ENCODE peak calls at places on chromosomes 12 and 14, in eight cellular contexts. Q, F, N, U, H, Z, B and T are unnamed samples.
A peak's percentile ranks its signal among the peaks of the same experiment; 100 is the strongest.

GRCh38 chr14:95619785-95620417 is 66.3 kb upstream of the TCL1B start:
- DNase-seq in Q (no peak), F (no peak), N (no peak), U (no peak), H (no peak), Z (no peak), B (no peak), T (no peak)

GRCh38 chr14:105168496-105168978 is at the start of gene JAG2:
- DNase-seq in Q (peak; percentile 30), F (peak; percentile 84), N (peak; percentile 80), U (peak; percentile 78), H (no peak), Z (no peak), B (peak; percentile 67), T (peak; percentile 54)

GRCh38 chr12:127785535-127785934 is 481.4 kb upstream of the TMEM132C start:
- DNase-seq in Q (no peak), F (no peak), N (no peak), U (no peak), H (no peak), Z (peak; percentile 47), B (no peak), T (no peak)

GRCh38 chr14:50020184-50020583 is 96.2 kb downstream of the VCPKMT start:
- DNase-seq in Q (no peak), F (no peak), N (no peak), U (no peak), H (no peak), Z (no peak), B (no peak), T (no peak)

GRCh38 chr14:32621585-32621984 is 292.5 kb downstream of the AKAP6 start:
- DNase-seq in Q (no peak), F (no peak), N (no peak), U (no peak), H (no peak), Z (no peak), B (no peak), T (no peak)

GRCh38 chr12:89863968-89864367 is 155.3 kb upstream of the ATP2B1 start:
- DNase-seq in Q (no peak), F (no peak), N (no peak), U (peak; percentile 26), H (no peak), Z (no peak), B (no peak), T (no peak)

GRCh38 chr14:64730681-64731080 is 26.5 kb downstream of the PLEKHG3 start:
- DNase-seq in Q (no peak), F (no peak), N (no peak), U (no peak), H (no peak), Z (no peak), B (peak; percentile 12), T (no peak)

GRCh38 chr12:40001406-40001805 is 104.5 kb downstream of the SLC2A13 start:
- DNase-seq in Q (no peak), F (no peak), N (no peak), U (no peak), H (no peak), Z (no peak), B (no peak), T (no peak)

GRCh38 chr14:54488318-54488645 is 498 bp downstream of the GMFB start:
- DNase-seq in Q (no peak), F (no peak), N (no peak), U (no peak), H (no peak), Z (no peak), B (no peak), T (no peak)

GRCh38 chr14:77086951-77087350 is 11.1 kb upstream of the CIPC start:
- DNase-seq in Q (no peak), F (no peak), N (no peak), U (no peak), H (no peak), Z (no peak), B (no peak), T (no peak)

DNA sequence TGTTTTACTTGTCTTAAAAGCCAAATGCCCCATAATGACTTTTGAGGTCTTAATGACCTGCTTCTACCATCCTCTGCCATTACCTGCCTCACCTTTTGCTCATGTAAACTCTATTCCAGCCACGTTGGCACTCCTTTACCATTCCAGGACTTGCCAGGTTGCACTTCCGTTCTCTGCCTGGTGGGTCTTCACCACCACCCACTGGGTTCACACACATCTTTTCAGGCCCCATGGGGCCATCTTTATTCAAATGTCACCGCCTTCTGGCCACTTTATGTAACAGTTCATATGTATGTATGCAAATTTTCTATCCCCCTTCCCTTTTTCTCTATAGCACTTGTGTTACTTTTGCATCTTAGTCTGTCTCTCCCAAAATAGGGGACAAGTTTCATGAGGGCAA is 57.7 kb downstream of the ATP2A2 start:
- DNase-seq in Q (no peak), F (no peak), N (peak; percentile 27), U (peak; percentile 25), H (no peak), Z (no peak), B (no peak), T (peak; percentile 33)
- TF ChIP-seq CTCF in Q (no peak), F (peak; percentile 18), N (peak; percentile 51), U (no peak), H (peak; percentile 50), Z (no peak), B (no peak), T (no peak)

DNA sequence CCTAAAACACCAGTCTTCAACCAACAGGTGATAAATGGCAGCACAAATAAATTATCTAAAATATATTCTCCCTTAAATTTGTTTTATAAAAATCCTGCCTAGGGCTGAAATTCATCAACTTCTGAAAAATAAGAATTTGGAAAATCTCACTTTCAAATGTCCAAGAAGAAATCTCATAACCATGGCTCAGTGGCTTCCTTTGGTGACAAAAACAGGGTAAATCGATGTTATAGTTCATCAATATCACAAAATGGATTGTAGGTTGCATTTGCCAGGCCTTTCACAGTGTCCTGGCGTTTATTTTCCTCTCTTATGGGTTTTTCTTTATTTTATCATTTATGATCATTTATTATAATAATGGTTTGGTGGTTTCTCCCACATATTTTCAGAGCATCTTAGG is 103.0 kb downstream of the PTGER2 start:
- DNase-seq in Q (no peak), F (no peak), N (no peak), U (no peak), H (no peak), Z (no peak), B (no peak), T (no peak)
- TF ChIP-seq CTCF in Q (no peak), F (no peak), N (no peak), U (no peak), H (no peak), Z (no peak), B (no peak), T (no peak)

GRCh38 chr12:4857472-4858291 is 52.0 kb upstream of the KCNA1 start:
- DNase-seq in Q (peak; percentile 64), F (peak; percentile 80), N (peak; percentile 53), U (peak; percentile 77), H (peak; percentile 81), Z (peak; percentile 8), B (peak; percentile 62), T (peak; percentile 79)

GRCh38 chr12:4859478-4860210 is 50.1 kb upstream of the KCNA1 start:
- DNase-seq in Q (no peak), F (peak; percentile 37), N (no peak), U (peak; percentile 45), H (no peak), Z (no peak), B (no peak), T (peak; percentile 41)

GRCh38 chr12:4856556-4856955 is 53.1 kb upstream of the KCNA1 start:
- DNase-seq in Q (no peak), F (no peak), N (no peak), U (no peak), H (no peak), Z (no peak), B (no peak), T (no peak)

GRCh38 chr12:4855121-4855924 is 54.4 kb upstream of the KCNA1 start:
- DNase-seq in Q (no peak), F (peak; percentile 72), N (peak; percentile 67), U (peak; percentile 66), H (no peak), Z (peak; percentile 52), B (no peak), T (peak; percentile 77)

DNA sequence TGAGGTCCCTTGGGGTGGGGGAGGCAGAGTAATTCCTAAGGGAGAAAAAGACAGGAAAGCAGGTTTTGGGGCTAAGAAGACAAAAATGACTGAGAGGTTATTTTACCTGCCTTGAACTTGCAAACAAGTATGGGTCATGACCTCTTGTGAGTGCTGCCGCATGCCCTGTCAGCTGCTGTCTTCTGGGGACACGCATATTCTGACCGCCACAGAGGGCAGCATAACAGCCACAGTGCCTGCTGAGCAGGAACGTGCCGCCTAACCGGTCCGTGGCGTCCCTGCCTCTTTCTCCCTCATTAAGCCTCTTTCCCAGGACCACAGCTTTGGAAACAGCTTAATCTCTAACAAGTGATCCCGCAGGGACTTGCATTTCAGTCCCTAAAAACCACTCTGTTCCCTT is 51.3 kb upstream of the KCNA1 start:
- DNase-seq in Q (no peak), F (peak; percentile 35), N (no peak), U (peak; percentile 21), H (no peak), Z (no peak), B (no peak), T (no peak)
- TF ChIP-seq CTCF in Q (no peak), F (peak; percentile 28), N (no peak), U (no peak), H (no peak), Z (no peak), B (no peak), T (no peak)

DNA sequence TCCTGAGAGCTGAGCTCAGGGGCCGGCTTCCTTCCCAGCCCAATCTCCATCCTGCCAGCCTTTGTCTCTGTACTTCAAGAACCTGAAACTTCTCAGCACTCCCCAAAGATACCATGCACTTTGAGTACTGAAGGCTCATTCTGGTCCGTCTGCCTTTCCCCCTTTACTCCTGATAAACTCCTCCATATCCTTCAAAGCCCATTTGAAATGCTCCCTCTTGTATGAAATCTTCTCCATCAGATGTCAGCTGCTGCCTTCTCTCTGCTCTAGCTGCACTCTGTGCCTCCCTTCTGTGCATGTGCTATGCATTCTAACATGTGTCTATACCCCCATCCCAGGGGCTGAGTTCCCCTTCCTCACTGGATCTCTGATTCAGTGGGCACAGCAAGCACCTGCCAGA is 52.1 kb downstream of the PITPNM2 start:
- DNase-seq in Q (no peak), F (no peak), N (no peak), U (no peak), H (no peak), Z (no peak), B (no peak), T (no peak)
- TF ChIP-seq CTCF in Q (no peak), F (no peak), N (no peak), U (no peak), H (no peak), Z (no peak), B (no peak), T (no peak)